ENCODE peak calls at places on chromosomes 7 and 10, in eight cellular contexts. B is left ventricle myocardium inferior, X is pancreas, C is Peyer's patch, H is heart right ventricle, T is uterus, Q is A549, K is left lung. Z is an unnamed sample. For H3K4me1, the result is how much of the 10 kb centered on the place peaks cover.

GRCh38 chr7:85186083-85186520 is 754 bp downstream of the SEMA3D start:
- DNase-seq in T (peak), B (no peak), X (peak), K (peak), H (peak), Q (peak), C (peak), Z (no peak)

GRCh38 chr7:23235688-23236280 is 10.8 kb upstream of the GPNMB start:
- DNase-seq in X (no peak), C (peak), B (peak), K (no peak), T (peak), H (no peak), Q (peak), Z (no peak)

GRCh38 chr7:23712368-23713284 is 2.6 kb downstream of the STK31 start:
- DNase-seq in Q (peak), X (no peak), C (no peak), T (no peak), K (no peak), B (no peak), H (no peak), Z (peak)

GRCh38 chr7:32244806-32245345 is 174.7 kb upstream of the PDE1C start:
- DNase-seq in T (no peak), C (no peak), Q (no peak), K (no peak), H (no peak), X (no peak), B (no peak), Z (no peak)

GRCh38 chr10:34967411-34967880 is 122.7 kb downstream of the CUL2 start:
- DNase-seq in T (peak), Q (no peak), C (no peak), X (peak), B (peak), H (peak), K (no peak), Z (no peak)

GRCh38 chr10:62239994-62240393 is 28.6 kb downstream of the RTKN2 start:
- DNase-seq in X (no peak), B (no peak), H (no peak), T (no peak), C (no peak), K (no peak), Q (no peak), Z (peak)

GRCh38 chr10:98055875-98056516 is 25.6 kb upstream of the CRTAC1 start:
- DNase-seq in T (no peak), Q (no peak), X (no peak), K (no peak), H (no peak), B (no peak), C (no peak), Z (no peak)

GRCh38 chr10:123132576-123133477 is 2.9 kb upstream of the HMX3 start:
- DNase-seq in Q (peak), X (peak), T (peak), C (peak), H (peak), B (peak), K (peak), Z (peak)

GRCh38 chr10:13922591-13922990 is 335.8 kb downstream of the PRPF18 start:
- DNase-seq in X (no peak), C (no peak), B (no peak), T (no peak), H (no peak), K (no peak), Q (no peak), Z (no peak)

GRCh38 chr7:158267737-158268435 is 319.7 kb downstream of the PTPRN2 start:
- DNase-seq in T (no peak), X (peak), Q (no peak), K (peak), C (no peak), B (no peak), H (no peak), Z (no peak)

GRCh38 chr7:79050592-79050991 is 402.9 kb downstream of the MAGI2 start:
- DNase-seq in T (no peak), C (no peak), X (no peak), B (no peak), H (no peak), Q (no peak), K (no peak), Z (no peak)

GRCh38 chr7:139725077-139725476 is 52.7 kb downstream of the HIPK2 start:
- DNase-seq in B (no peak), X (no peak), C (peak), T (no peak), Q (no peak), K (no peak), H (no peak), Z (no peak)

GRCh38 chr7:51620690-51621089 is 304.1 kb upstream of the COBL start:
- DNase-seq in C (no peak), H (no peak), T (no peak), B (no peak), K (no peak), X (no peak), Q (peak), Z (no peak)

GRCh38 chr7:45596665-45597095 is 22.5 kb downstream of the ADCY1 start:
- DNase-seq in B (no peak), C (no peak), T (no peak), X (no peak), H (no peak), K (no peak), Q (no peak), Z (no peak)

GRCh38 chr7:31934551-31934950 is 135.7 kb downstream of the PDE1C start:
- DNase-seq in K (no peak), X (no peak), B (no peak), C (no peak), Q (no peak), H (no peak), T (no peak), Z (no peak)

GRCh38 chr7:47556511-47557180 is 25.3 kb downstream of the TNS3 start:
- DNase-seq in H (no peak), C (no peak), B (no peak), X (no peak), K (peak), T (no peak), Q (no peak), Z (no peak)

GRCh38 chr7:80584778-80585177 is 53.7 kb upstream of the CD36 start:
- DNase-seq in C (no peak), K (no peak), X (no peak), H (no peak), T (no peak), B (no peak), Q (peak), Z (no peak)

GRCh38 chr10:5043716-5044115 is 40.1 kb upstream of the AKR1C2 start:
- DNase-seq in T (no peak), C (peak), H (no peak), B (no peak), K (no peak), X (peak), Q (no peak), Z (no peak)

GRCh38 chr10:71840936-71841335 is 10.1 kb downstream of the PSAP start:
- DNase-seq in X (no peak), K (no peak), Q (no peak), B (no peak), T (no peak), H (no peak), C (no peak), Z (no peak)
- H3K27ac ChIP-seq in X (no peak), K (no peak), Q (no peak), B (peak), T (peak), H (no peak), C (no peak), Z (no peak)

GRCh38 chr10:17742918-17743317 is 9.1 kb upstream of the TMEM236 start:
- DNase-seq in Q (peak), C (peak), X (peak), K (no peak), T (peak), H (peak), B (peak), Z (peak)

GRCh38 chr10:17749890-17750289 is 2.1 kb upstream of the TMEM236 start:
- DNase-seq in K (no peak), T (no peak), Q (no peak), B (no peak), C (no peak), H (no peak), X (no peak), Z (no peak)

GRCh38 chr10:17747883-17748550 is 4.0 kb upstream of the TMEM236 start:
- DNase-seq in B (no peak), K (no peak), C (no peak), Q (peak), T (no peak), X (no peak), H (no peak), Z (no peak)

GRCh38 chr10:17740668-17741067 is 11.3 kb upstream of the TMEM236 start:
- DNase-seq in Q (no peak), T (no peak), C (no peak), K (no peak), H (no peak), X (no peak), B (no peak), Z (no peak)

GRCh38 chr10:17744395-17744841 is 7.6 kb upstream of the TMEM236 start:
- DNase-seq in Q (no peak), C (no peak), X (no peak), K (no peak), T (no peak), B (no peak), H (no peak), Z (no peak)
- H3K4me1 ChIP-seq in Q (under half), C (under half), X (under half), K (under half), T (under half), B (under half), H (under half), Z (under half)

GRCh38 chr10:95493862-95494261 is 67.3 kb downstream of the SORBS1 start:
- DNase-seq in B (no peak), T (no peak), K (no peak), H (no peak), Q (no peak), X (no peak), C (no peak), Z (no peak)
- H3K27ac ChIP-seq in B (peak), T (peak), K (no peak), H (peak), Q (no peak), X (peak), C (peak), Z (peak)

DNA sequence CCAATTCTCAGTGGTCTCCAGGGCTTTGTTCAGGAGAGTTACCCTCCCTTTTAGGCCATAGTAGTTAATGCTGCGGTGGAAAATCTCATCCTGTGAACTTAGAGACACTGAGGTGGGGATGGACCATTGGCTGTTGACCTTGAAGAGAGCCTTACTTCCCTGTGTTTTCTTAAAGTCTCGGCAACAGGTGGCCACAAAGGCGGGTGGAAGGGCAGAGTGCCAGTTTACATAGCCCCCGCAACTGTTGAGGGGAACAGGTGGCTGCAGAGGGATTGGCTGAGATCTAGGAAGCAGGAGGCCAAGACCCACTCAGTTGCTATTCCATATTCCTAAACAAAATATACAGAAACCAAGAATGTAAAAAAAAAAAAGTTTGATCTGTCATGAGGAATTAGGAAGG is 160.6 kb downstream of the ST7 start:
- DNase-seq in B (no peak), X (no peak), H (no peak), Q (no peak), C (no peak), T (no peak), K (no peak), Z (no peak)
- H3K4me1 ChIP-seq in B (under half), X (under half), H (under half), Q (under half), C (under half), T (under half), K (under half), Z (under half)

DNA sequence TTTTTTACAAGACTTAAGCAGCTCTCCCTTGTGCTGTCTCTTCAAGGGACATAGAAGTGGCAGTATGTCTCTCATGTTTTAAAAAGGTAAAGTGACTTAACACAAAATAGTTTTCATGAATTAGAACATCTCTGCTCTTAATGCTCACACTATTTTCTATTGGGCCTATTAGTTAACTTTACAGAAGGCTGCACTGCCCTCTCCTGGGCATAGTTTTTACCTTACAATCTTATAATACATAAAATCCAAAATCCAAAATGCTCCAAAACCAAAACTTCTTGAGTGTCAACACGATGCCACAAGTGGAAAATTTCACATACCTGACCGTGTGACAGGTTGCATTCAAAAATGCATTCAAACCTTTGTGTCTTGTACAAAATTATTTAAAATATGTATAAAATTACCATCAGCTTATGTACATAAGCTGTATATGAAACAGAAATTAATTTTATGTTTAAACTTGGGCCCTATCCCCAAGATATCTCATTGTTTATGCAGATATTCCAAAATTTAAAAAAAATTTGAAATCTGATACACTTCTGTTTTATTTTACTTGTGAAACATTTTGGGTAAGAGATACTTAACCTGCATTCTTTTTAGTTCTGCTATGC is 25.8 kb downstream of the TES start:
- DNase-seq in K (no peak), B (no peak), C (peak), H (no peak), X (no peak), T (peak), Q (peak), Z (peak)
- H3K27ac ChIP-seq in K (no peak), B (no peak), C (no peak), H (no peak), X (no peak), T (peak), Q (no peak), Z (no peak)

Z was measured in CD8-positive, alpha-beta memory T cell.